ENCODE peak calls at places on chromosomes 7 and 10, in nine cellular contexts. A is GM23338; R is CD4-positive, CD25-positive, alpha-beta regulatory T cell; U is upper lobe of right lung; O is breast epithelium; N is psoas muscle; I is substantia nigra; B is brain microvascular endothelial cell; S is AG04450. L is an unnamed sample.

GRCh38 chr10:64546073-64546472 is 1024.9 kb downstream of the REEP3 start:
- DNase-seq in U (no peak), O (no peak), I (no peak), S (no peak), N (no peak), B (no peak), R (no peak), A (no peak), L (no peak)

GRCh38 chr7:146655928-146656797 is 539.6 kb downstream of the CNTNAP2 start:
- DNase-seq in A (no peak), O (no peak), U (no peak), B (no peak), S (no peak), R (no peak), N (no peak), I (no peak), L (no peak)

GRCh38 chr10:124802313-124802675 is 675 bp downstream of the ABRAXAS2 start:
- DNase-seq in R (no peak), A (no peak), S (no peak), I (no peak), B (no peak), O (no peak), N (no peak), U (no peak), L (no peak)

GRCh38 chr10:99921948-99922347 is 87.8 kb downstream of the DNMBP start:
- DNase-seq in S (no peak), O (no peak), B (no peak), U (no peak), N (no peak), R (no peak), I (no peak), A (no peak), L (no peak)

GRCh38 chr7:93799750-93800357 is 90.7 kb downstream of the TFPI2 start:
- DNase-seq in U (no peak), B (no peak), A (peak), S (no peak), N (no peak), O (no peak), R (no peak), I (no peak), L (no peak)

GRCh38 chr7:50552139-50552538 is 13.1 kb downstream of the DDC start:
- DNase-seq in U (no peak), O (no peak), N (no peak), A (no peak), R (no peak), S (no peak), I (no peak), B (no peak), L (no peak)

GRCh38 chr10:132444877-132445351 is 47.9 kb downstream of the PWWP2B start:
- DNase-seq in A (no peak), U (no peak), I (no peak), B (no peak), S (no peak), N (no peak), R (no peak), O (no peak), L (no peak)

GRCh38 chr7:123669485-123669884 is 13.8 kb downstream of the LMOD2 start:
- DNase-seq in N (no peak), S (no peak), O (no peak), A (no peak), R (no peak), I (no peak), B (no peak), U (no peak), L (no peak)

GRCh38 chr7:73725703-73726466 is 6.4 kb upstream of the STX1A start:
- DNase-seq in U (peak), R (peak), B (peak), N (peak), I (peak), O (peak), S (no peak), A (peak), L (peak)

GRCh38 chr10:30353851-30354250 is 4.8 kb upstream of the MTPAP start:
- DNase-seq in N (no peak), R (no peak), S (peak), U (no peak), A (no peak), B (peak), O (no peak), I (no peak), L (no peak)

GRCh38 chr7:148625342-148625741 is 34.8 kb downstream of the C7orf33 start:
- DNase-seq in B (no peak), O (no peak), A (no peak), S (no peak), N (no peak), R (no peak), U (no peak), I (no peak), L (no peak)

GRCh38 chr10:94546616-94547175 is 1.1 kb downstream of the HELLS start:
- DNase-seq in O (no peak), R (no peak), N (no peak), I (no peak), B (no peak), S (no peak), U (no peak), A (no peak), L (no peak)

GRCh38 chr7:43906327-43907010 is at the start of gene URGCP:
- DNase-seq in R (peak), A (peak), U (peak), O (peak), S (no peak), N (peak), I (peak), B (no peak), L (peak)

GRCh38 chr7:151397026-151397425 is 12.8 kb downstream of the WDR86 start:
- DNase-seq in I (no peak), S (no peak), R (no peak), A (no peak), N (peak), B (no peak), O (no peak), U (no peak), L (no peak)

GRCh38 chr10:25080880-25081581 is 64.6 kb downstream of the THNSL1 start:
- DNase-seq in B (peak), N (peak), U (peak), I (peak), R (peak), A (peak), O (peak), S (peak), L (peak)

GRCh38 chr7:7965301-7965700 is 3.3 kb upstream of the GLCCI1 start:
- DNase-seq in I (no peak), R (no peak), N (no peak), O (no peak), U (no peak), B (no peak), A (no peak), S (no peak), L (no peak)

GRCh38 chr7:22728416-22729029 is 1.5 kb downstream of the IL6 start:
- DNase-seq in R (no peak), I (no peak), N (no peak), B (peak), U (no peak), O (no peak), A (peak), S (no peak), L (no peak)

GRCh38 chr7:128788446-128789412 is 3.0 kb upstream of the CCDC136 start:
- DNase-seq in B (no peak), N (no peak), U (no peak), I (no peak), A (no peak), R (no peak), O (no peak), S (no peak), L (no peak)

GRCh38 chr7:157079116-157079515 is 59.6 kb upstream of the UBE3C start:
- DNase-seq in S (no peak), I (no peak), O (no peak), A (no peak), B (no peak), U (no peak), R (no peak), N (no peak), L (no peak)

GRCh38 chr10:93063217-93063976 is 2.8 kb downstream of the CYP26C1 start:
- DNase-seq in S (no peak), U (no peak), B (no peak), O (no peak), R (no peak), I (no peak), A (no peak), N (no peak), L (no peak)

GRCh38 chr10:94205370-94205930 is 157.3 kb downstream of the NOC3L start:
- DNase-seq in S (no peak), A (no peak), R (no peak), U (no peak), B (no peak), I (no peak), N (no peak), O (no peak), L (no peak)

GRCh38 chr7:68488366-68489060 is 1109.8 kb upstream of the AUTS2 start:
- DNase-seq in N (no peak), B (no peak), A (no peak), I (no peak), U (no peak), O (no peak), R (no peak), S (no peak), L (no peak)

GRCh38 chr10:35413985-35414861 is 77.9 kb downstream of the CCNY start:
- DNase-seq in B (peak), S (no peak), U (no peak), I (no peak), R (no peak), N (no peak), A (no peak), O (no peak), L (no peak)

GRCh38 chr7:147240468-147240867 is 1123.9 kb downstream of the CNTNAP2 start:
- DNase-seq in U (no peak), O (no peak), S (no peak), I (no peak), A (no peak), N (no peak), R (no peak), B (no peak), L (no peak)

GRCh38 chr10:103316087-103316486 is 34.9 kb downstream of the PCGF6 start:
- DNase-seq in R (no peak), O (no peak), U (no peak), N (no peak), S (no peak), A (no peak), I (no peak), B (no peak), L (no peak)

DNA sequence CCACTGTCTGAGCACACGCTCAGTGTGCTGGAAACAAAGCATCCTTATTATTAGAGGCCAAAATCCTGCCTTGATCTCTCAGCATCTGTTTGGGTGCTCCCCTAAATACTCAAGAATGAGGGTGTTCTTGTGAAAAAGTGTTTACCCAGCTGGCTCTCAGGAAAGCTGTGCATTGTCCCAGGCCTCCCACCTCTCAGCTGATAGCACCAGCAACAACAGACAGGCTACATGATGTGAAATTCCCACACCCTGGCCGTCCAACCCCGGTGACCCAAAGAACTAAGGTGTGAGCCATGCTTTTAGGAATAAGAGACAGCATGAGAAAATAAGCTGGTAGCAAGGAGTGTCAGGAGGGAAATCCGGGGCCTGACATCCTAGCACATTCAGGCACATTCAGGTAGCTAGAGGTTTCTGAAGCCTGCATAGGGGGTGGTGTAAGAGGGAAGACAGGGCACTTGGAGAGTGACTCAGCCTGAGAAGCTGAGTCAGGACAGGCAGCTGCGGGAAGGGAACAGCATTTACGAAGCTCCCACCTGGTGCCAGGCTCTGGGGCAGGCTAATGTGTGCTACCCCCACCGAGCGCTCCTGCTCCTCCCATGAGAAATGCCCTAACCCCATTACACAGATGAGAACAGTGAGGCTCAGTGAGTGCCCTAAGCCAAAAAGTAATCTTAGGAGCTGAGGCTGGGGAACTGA is 205.6 kb downstream of the GRID1 start:
- DNase-seq in U (peak), A (no peak), S (no peak), R (no peak), O (no peak), I (no peak), B (no peak), N (no peak), L (no peak)
- H3K27ac ChIP-seq in U (no peak), A (no peak), S (no peak), R (no peak), O (no peak), I (no peak), B (no peak), N (no peak), L (no peak)

GRCh38 chr10:31602541-31603244 is 283.7 kb downstream of the ZEB1 start:
- DNase-seq in B (peak), O (peak), I (peak), N (peak), U (peak), A (peak), S (no peak), R (no peak), L (no peak)

GRCh38 chr10:31603245-31604087 is 284.4 kb downstream of the ZEB1 start:
- DNase-seq in N (peak), S (peak), B (peak), U (peak), I (peak), O (peak), A (peak), R (peak), L (peak)

GRCh38 chr10:31605426-31605825 is 286.4 kb downstream of the ZEB1 start:
- DNase-seq in A (no peak), N (no peak), S (no peak), R (no peak), B (no peak), I (no peak), O (no peak), U (no peak), L (no peak)

GRCh38 chr10:31604646-31605170 is 285.7 kb downstream of the ZEB1 start:
- DNase-seq in N (no peak), S (no peak), R (no peak), I (no peak), U (no peak), A (no peak), O (no peak), B (no peak), L (no peak)

GRCh38 chr10:31604141-31604540 is 285.1 kb downstream of the ZEB1 start:
- DNase-seq in A (peak), O (no peak), I (no peak), B (no peak), N (peak), R (no peak), U (no peak), S (no peak), L (no peak)
- H3K27ac ChIP-seq in A (no peak), O (peak), I (no peak), B (no peak), N (peak), R (no peak), U (peak), S (peak), L (no peak)

DNA sequence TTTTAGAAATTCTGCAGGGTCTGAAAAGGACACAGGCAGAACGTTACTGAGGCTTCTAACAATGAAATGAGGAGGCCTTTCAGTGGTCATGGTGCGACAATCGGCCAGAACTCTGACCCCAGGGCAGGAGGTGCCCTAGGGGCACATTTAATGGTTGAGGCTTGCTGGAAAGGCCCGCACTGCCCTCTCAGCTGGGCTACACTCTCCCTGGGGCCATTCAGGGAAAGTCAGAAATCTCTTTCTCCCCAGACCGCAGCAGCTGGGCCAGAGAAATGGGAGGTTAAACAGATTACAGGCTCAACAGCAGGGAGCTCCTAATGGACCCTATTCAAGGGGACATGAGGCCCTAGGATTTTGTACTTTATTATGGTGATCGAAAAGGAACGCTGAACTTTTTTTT is 85.6 kb upstream of the FGFR2 start:
- DNase-seq in A (no peak), O (no peak), B (no peak), I (no peak), U (no peak), S (no peak), N (no peak), R (no peak), L (no peak)
- H3K27ac ChIP-seq in A (no peak), O (no peak), B (no peak), I (no peak), U (no peak), S (no peak), N (no peak), R (no peak), L (no peak)

GRCh38 chr7:1899201-1899600 is 229.1 kb downstream of the ELFN1 start:
- DNase-seq in U (no peak), I (peak), B (peak), N (peak), R (no peak), A (no peak), O (no peak), S (peak), L (no peak)
- H3K27ac ChIP-seq in U (no peak), I (no peak), B (no peak), N (no peak), R (no peak), A (no peak), O (no peak), S (peak), L (no peak)

DNA sequence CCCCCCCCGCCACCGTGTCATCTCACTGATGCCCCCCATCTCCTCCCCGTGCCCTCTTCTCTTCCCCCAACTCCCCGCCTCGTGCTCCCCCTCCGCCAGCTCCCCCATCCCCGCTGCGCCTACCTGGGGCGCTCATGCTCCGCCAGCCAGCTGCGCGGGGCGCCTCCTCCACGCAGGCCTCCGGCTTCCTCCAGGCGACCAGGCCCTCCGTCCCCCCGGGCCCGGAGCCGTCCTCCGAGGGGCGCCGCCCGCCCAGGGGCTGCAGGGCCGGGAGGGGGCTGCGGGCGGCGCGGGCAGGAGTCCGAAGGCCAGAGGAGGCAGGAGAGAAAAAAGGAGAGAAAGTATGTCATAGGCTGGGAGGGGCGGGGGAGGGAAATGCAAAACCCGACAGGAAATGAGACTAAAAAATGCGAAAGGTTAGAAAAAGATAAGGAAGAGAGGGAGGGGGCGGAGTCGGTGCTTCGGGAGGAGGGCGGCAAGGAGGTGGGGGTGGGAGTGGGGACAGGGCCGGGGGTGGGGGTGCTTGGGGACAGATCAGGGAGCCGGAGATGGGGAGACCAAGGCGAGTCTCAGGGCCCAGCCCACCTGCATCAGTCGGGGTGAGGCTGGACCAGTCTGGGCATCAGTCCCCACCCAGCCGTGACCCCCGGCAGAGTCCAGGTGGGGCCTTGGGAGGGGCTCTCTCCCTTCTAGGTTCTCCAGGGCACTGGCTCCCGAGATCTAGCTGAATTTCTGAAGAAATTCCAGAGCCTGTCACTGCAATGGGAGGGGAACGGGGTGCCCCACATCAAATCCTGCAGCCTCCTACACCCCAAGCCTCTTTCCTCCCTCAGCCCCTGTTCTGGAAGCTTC is at the start of gene CARD11:
- DNase-seq in A (peak), S (no peak), R (peak), I (no peak), N (no peak), O (peak), B (no peak), U (no peak), L (peak)
- H3K27ac ChIP-seq in A (no peak), S (no peak), R (peak), I (no peak), N (no peak), O (peak), B (no peak), U (no peak), L (peak)